ENCODE peak calls at places on chromosomes 5 and 9, in seven cellular contexts. O is right atrium auricular region; K is heart right ventricle; W is CD4-positive, CD25-positive, alpha-beta regulatory T cell; S is sigmoid colon; U is HCT116; N is mammary epithelial cell. D is an unnamed sample. For H3K4me1, the result is how much of the 10 kb centered on the place peaks cover.

GRCh38 chr5:139635606-139636206 is 12.4 kb upstream of the CXXC5 start:
- DNase-seq in O (peak), W (no peak), K (peak), S (peak), U (no peak), N (peak), D (no peak)

GRCh38 chr9:129823163-129823933 is 588 bp downstream of the TOR1A start:
- DNase-seq in N (peak), W (no peak), U (no peak), O (no peak), S (no peak), K (no peak), D (no peak)

GRCh38 chr5:156896545-156896944 is 46.5 kb downstream of the PPP1R2B start:
- DNase-seq in U (no peak), O (no peak), W (no peak), N (no peak), K (no peak), S (no peak), D (no peak)

GRCh38 chr9:129595903-129596540 is 24.9 kb downstream of the C9orf50 start:
- DNase-seq in O (no peak), N (no peak), U (no peak), S (no peak), K (no peak), W (no peak), D (no peak)

GRCh38 chr9:116264361-116264760 is 110.8 kb downstream of the PAPPA start:
- DNase-seq in K (no peak), W (no peak), U (no peak), N (no peak), S (no peak), O (no peak), D (no peak)

GRCh38 chr5:160978944-160979343 is 126.9 kb upstream of the ATP10B start:
- DNase-seq in K (no peak), S (no peak), W (no peak), U (no peak), N (no peak), O (no peak), D (no peak)

GRCh38 chr5:31753700-31754461 is 115.0 kb downstream of the PDZD2 start:
- DNase-seq in O (no peak), S (no peak), U (no peak), N (no peak), W (no peak), K (no peak), D (no peak)

GRCh38 chr5:53674114-53674513 is 113.7 kb downstream of the NDUFS4 start:
- DNase-seq in O (no peak), W (no peak), S (no peak), N (no peak), K (no peak), U (no peak), D (no peak)

GRCh38 chr5:138054863-138055558 is 22.1 kb upstream of the FAM13B start:
- DNase-seq in N (peak), O (no peak), K (no peak), U (no peak), W (no peak), S (no peak), D (no peak)

GRCh38 chr5:134445841-134446818 is 34.4 kb upstream of the CDKN2AIPNL start:
- DNase-seq in O (no peak), S (peak), U (no peak), W (no peak), K (no peak), N (no peak), D (no peak)

DNA sequence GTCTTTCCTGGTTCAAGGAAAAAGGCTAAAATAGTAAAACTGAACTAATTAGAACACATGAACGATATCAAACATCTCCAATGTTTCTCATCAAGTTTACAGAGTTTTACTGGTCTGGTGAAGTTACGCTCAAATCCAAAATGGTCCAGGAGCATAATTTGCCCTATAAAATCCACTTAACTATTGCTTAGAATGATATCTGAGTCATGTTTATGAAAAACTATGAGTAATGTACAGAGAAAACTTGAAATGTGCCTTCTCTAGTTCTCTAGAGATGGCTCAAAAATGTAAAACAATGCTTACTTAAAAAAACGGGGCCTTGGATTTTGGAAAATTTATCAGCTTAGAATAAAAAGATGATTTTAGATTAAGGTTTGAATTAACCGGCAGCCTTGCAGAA is 108.1 kb downstream of the FBXW11 start:
- DNase-seq in O (no peak), W (no peak), N (no peak), U (no peak), K (no peak), S (no peak), D (no peak)
- H3K4me1 ChIP-seq in O (under half), W (under half), N (under half), U (under half), K (under half), S (under half), D (under half)

GRCh38 chr5:169647566-169647965 is 10.5 kb downstream of the DOCK2 start:
- DNase-seq in S (no peak), K (no peak), W (no peak), O (no peak), U (no peak), N (no peak), D (no peak)
- H3K4me3 ChIP-seq in S (no peak), K (no peak), W (no peak), O (no peak), U (no peak), N (no peak), D (no peak)

DNA sequence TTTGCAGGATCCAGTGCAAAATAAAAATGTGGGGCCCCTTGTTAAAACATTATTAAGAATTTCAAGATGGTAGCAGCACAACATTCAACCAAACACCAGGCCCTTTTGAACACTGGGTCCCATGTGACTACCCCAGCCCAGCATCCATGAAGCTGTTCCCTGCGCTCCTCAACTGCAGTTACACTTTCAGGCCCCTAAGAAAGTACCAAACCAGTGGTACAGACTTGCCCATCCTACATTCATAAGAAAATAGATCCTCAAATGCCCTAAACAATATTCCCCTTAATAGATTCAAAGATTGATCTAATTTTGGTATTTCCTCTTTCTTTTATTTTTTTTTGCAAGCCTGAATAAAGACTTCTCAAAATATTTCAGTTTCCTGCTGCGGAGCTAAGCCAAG is 201.7 kb downstream of the EFNA5 start:
- DNase-seq in U (no peak), O (no peak), K (no peak), W (no peak), S (no peak), N (no peak), D (no peak)
- H3K4me1 ChIP-seq in U (under half), O (under half), K (under half), W (under half), S (under half), N (half or more), D (half or more)

GRCh38 chr9:86939311-86939710 is 8.0 kb downstream of the GAS1 start:
- DNase-seq in W (no peak), K (no peak), U (no peak), O (no peak), S (no peak), N (no peak), D (no peak)
- H3K4me3 ChIP-seq in W (no peak), K (no peak), U (no peak), O (no peak), S (no peak), N (no peak), D (no peak)

GRCh38 chr9:119153402-119153801 is 215.8 kb downstream of the BRINP1 start:
- DNase-seq in K (no peak), S (no peak), N (no peak), U (no peak), W (no peak), O (no peak), D (no peak)
- H3K4me1 ChIP-seq in K (under half), S (under half), N (under half), U (under half), W (under half), O (under half), D (under half)

D was measured in Panc1.